ENCODE peak calls at places on chromosomes 7 and 10, in eight cellular contexts. One of them, this sample, is unnamed.

GRCh38 chr10:132158122-132158741 is 28.5 kb upstream of the DPYSL4 start:
- DNase-seq in kidney: peak
- DNase-seq in RWPE1: no peak
- DNase-seq in neural crest cell: no peak
- DNase-seq in IMR-90: no peak
- DNase-seq in neural progenitor cell: no peak
- DNase-seq in BJ: no peak
- DNase-seq in epithelial cell of esophagus: no peak
- DNase-seq in this sample: no peak

GRCh38 chr7:32158751-32159360 is 88.6 kb upstream of the PDE1C start:
- DNase-seq in kidney: no peak
- DNase-seq in RWPE1: no peak
- DNase-seq in neural crest cell: no peak
- DNase-seq in IMR-90: peak
- DNase-seq in neural progenitor cell: no peak
- DNase-seq in BJ: no peak
- DNase-seq in epithelial cell of esophagus: no peak
- DNase-seq in this sample: no peak

GRCh38 chr7:47866120-47866519 is 82.1 kb downstream of the PKD1L1 start:
- DNase-seq in kidney: no peak
- DNase-seq in RWPE1: no peak
- DNase-seq in neural crest cell: no peak
- DNase-seq in IMR-90: peak
- DNase-seq in neural progenitor cell: no peak
- DNase-seq in BJ: no peak
- DNase-seq in epithelial cell of esophagus: no peak
- DNase-seq in this sample: no peak

GRCh38 chr10:84329094-84329611 is 764 bp downstream of the CCSER2 start:
- DNase-seq in kidney: no peak
- DNase-seq in RWPE1: no peak
- DNase-seq in neural crest cell: peak
- DNase-seq in IMR-90: peak
- DNase-seq in neural progenitor cell: peak
- DNase-seq in BJ: no peak
- DNase-seq in epithelial cell of esophagus: peak
- DNase-seq in this sample: peak

GRCh38 chr7:99987846-99988245 is 12.0 kb upstream of the AZGP1 start:
- DNase-seq in kidney: no peak
- DNase-seq in RWPE1: no peak
- DNase-seq in neural crest cell: no peak
- DNase-seq in IMR-90: no peak
- DNase-seq in neural progenitor cell: no peak
- DNase-seq in BJ: no peak
- DNase-seq in epithelial cell of esophagus: no peak
- DNase-seq in this sample: no peak

GRCh38 chr7:140059288-140060242 is 3.2 kb downstream of the PARP12 start:
- DNase-seq in kidney: no peak
- DNase-seq in RWPE1: peak
- DNase-seq in neural crest cell: no peak
- DNase-seq in IMR-90: peak
- DNase-seq in neural progenitor cell: no peak
- DNase-seq in BJ: no peak
- DNase-seq in epithelial cell of esophagus: peak
- DNase-seq in this sample: no peak

GRCh38 chr10:59709472-59710125 is at the start of gene SLC16A9:
- DNase-seq in kidney: peak
- DNase-seq in RWPE1: peak
- DNase-seq in neural crest cell: peak
- DNase-seq in IMR-90: peak
- DNase-seq in neural progenitor cell: peak
- DNase-seq in BJ: no peak
- DNase-seq in epithelial cell of esophagus: peak
- DNase-seq in this sample: peak

GRCh38 chr7:117630907-117631564 is 151.2 kb downstream of the CFTR start:
- DNase-seq in kidney: no peak
- DNase-seq in RWPE1: no peak
- DNase-seq in neural crest cell: no peak
- DNase-seq in IMR-90: no peak
- DNase-seq in neural progenitor cell: no peak
- DNase-seq in BJ: no peak
- DNase-seq in epithelial cell of esophagus: no peak
- DNase-seq in this sample: no peak

GRCh38 chr7:96548664-96549063 is 161.0 kb downstream of the SEM1 start:
- DNase-seq in kidney: no peak
- DNase-seq in RWPE1: peak
- DNase-seq in neural crest cell: no peak
- DNase-seq in IMR-90: no peak
- DNase-seq in neural progenitor cell: no peak
- DNase-seq in BJ: no peak
- DNase-seq in epithelial cell of esophagus: peak
- DNase-seq in this sample: no peak

GRCh38 chr7:136009488-136010079 is 32.4 kb upstream of the MTPN start:
- DNase-seq in kidney: no peak
- DNase-seq in RWPE1: peak
- DNase-seq in neural crest cell: no peak
- DNase-seq in IMR-90: peak
- DNase-seq in neural progenitor cell: peak
- DNase-seq in BJ: no peak
- DNase-seq in epithelial cell of esophagus: peak
- DNase-seq in this sample: peak

GRCh38 chr10:5488272-5489161 is 10.9 kb downstream of the CALML5 start:
- DNase-seq in kidney: peak
- DNase-seq in RWPE1: peak
- DNase-seq in neural crest cell: no peak
- DNase-seq in IMR-90: no peak
- DNase-seq in neural progenitor cell: no peak
- DNase-seq in BJ: no peak
- DNase-seq in epithelial cell of esophagus: peak
- DNase-seq in this sample: no peak

GRCh38 chr7:149317986-149318672 is 56.1 kb downstream of the ZNF783 start:
- DNase-seq in kidney: no peak
- DNase-seq in RWPE1: no peak
- DNase-seq in neural crest cell: no peak
- DNase-seq in IMR-90: no peak
- DNase-seq in neural progenitor cell: no peak
- DNase-seq in BJ: no peak
- DNase-seq in epithelial cell of esophagus: no peak
- DNase-seq in this sample: no peak

GRCh38 chr7:42315631-42316030 is 78.6 kb upstream of the GLI3 start:
- DNase-seq in kidney: no peak
- DNase-seq in RWPE1: peak
- DNase-seq in neural crest cell: no peak
- DNase-seq in IMR-90: peak
- DNase-seq in neural progenitor cell: no peak
- DNase-seq in BJ: peak
- DNase-seq in epithelial cell of esophagus: peak
- DNase-seq in this sample: no peak

GRCh38 chr10:114694062-114694461 is 36.0 kb upstream of the ABLIM1 start:
- DNase-seq in kidney: no peak
- DNase-seq in RWPE1: no peak
- DNase-seq in neural crest cell: no peak
- DNase-seq in IMR-90: no peak
- DNase-seq in neural progenitor cell: no peak
- DNase-seq in BJ: no peak
- DNase-seq in epithelial cell of esophagus: no peak
- DNase-seq in this sample: no peak

GRCh38 chr7:45143616-45144015 is 14.0 kb upstream of the RAMP3 start:
- DNase-seq in kidney: no peak
- DNase-seq in RWPE1: peak
- DNase-seq in neural crest cell: no peak
- DNase-seq in IMR-90: peak
- DNase-seq in neural progenitor cell: no peak
- DNase-seq in BJ: no peak
- DNase-seq in epithelial cell of esophagus: peak
- DNase-seq in this sample: no peak

GRCh38 chr10:104325436-104326430 is 12.5 kb downstream of the ITPRIP start:
- DNase-seq in kidney: peak
- DNase-seq in RWPE1: no peak
- DNase-seq in neural crest cell: no peak
- DNase-seq in IMR-90: no peak
- DNase-seq in neural progenitor cell: no peak
- DNase-seq in BJ: no peak
- DNase-seq in epithelial cell of esophagus: no peak
- DNase-seq in this sample: no peak

GRCh38 chr10:114822771-114823463 is 1.3 kb downstream of the FHIP2A start:
- DNase-seq in kidney: no peak
- DNase-seq in RWPE1: peak
- DNase-seq in neural crest cell: no peak
- DNase-seq in IMR-90: peak
- DNase-seq in neural progenitor cell: no peak
- DNase-seq in BJ: peak
- DNase-seq in epithelial cell of esophagus: peak
- DNase-seq in this sample: no peak

GRCh38 chr10:100338434-100339036 is 8.5 kb upstream of the SCD start:
- DNase-seq in kidney: peak
- DNase-seq in RWPE1: peak
- DNase-seq in neural crest cell: peak
- DNase-seq in IMR-90: peak
- DNase-seq in neural progenitor cell: peak
- DNase-seq in BJ: no peak
- DNase-seq in epithelial cell of esophagus: peak
- DNase-seq in this sample: peak

GRCh38 chr10:78604286-78604685 is 464.5 kb upstream of the ZMIZ1 start:
- DNase-seq in kidney: no peak
- DNase-seq in RWPE1: no peak
- DNase-seq in neural crest cell: no peak
- DNase-seq in IMR-90: no peak
- DNase-seq in neural progenitor cell: no peak
- DNase-seq in BJ: no peak
- DNase-seq in epithelial cell of esophagus: no peak
- DNase-seq in this sample: no peak

GRCh38 chr10:77637986-77638765 is 568 bp upstream of the KCNMA1 start:
- DNase-seq in kidney: peak
- DNase-seq in RWPE1: no peak
- DNase-seq in neural crest cell: peak
- DNase-seq in IMR-90: peak
- DNase-seq in neural progenitor cell: peak
- DNase-seq in BJ: no peak
- DNase-seq in epithelial cell of esophagus: peak
- DNase-seq in this sample: peak

GRCh38 chr7:113774182-113774807 is 144.5 kb downstream of the PPP1R3A start:
- DNase-seq in kidney: no peak
- DNase-seq in RWPE1: peak
- DNase-seq in neural crest cell: no peak
- DNase-seq in IMR-90: peak
- DNase-seq in neural progenitor cell: peak
- DNase-seq in BJ: peak
- DNase-seq in epithelial cell of esophagus: peak
- DNase-seq in this sample: peak
- TF ChIP-seq CTCF in kidney: peak
- TF ChIP-seq CTCF in RWPE1: peak
- TF ChIP-seq CTCF in neural crest cell: peak
- TF ChIP-seq CTCF in IMR-90: peak
- TF ChIP-seq CTCF in neural progenitor cell: peak
- TF ChIP-seq CTCF in BJ: peak
- TF ChIP-seq CTCF in epithelial cell of esophagus: peak
- TF ChIP-seq CTCF in this sample: peak

GRCh38 chr10:43078986-43079273 is 2.1 kb downstream of the RET start:
- DNase-seq in kidney: no peak
- DNase-seq in RWPE1: peak
- DNase-seq in neural crest cell: peak
- DNase-seq in IMR-90: no peak
- DNase-seq in neural progenitor cell: peak
- DNase-seq in BJ: no peak
- DNase-seq in epithelial cell of esophagus: peak
- DNase-seq in this sample: peak
- TF ChIP-seq CTCF in kidney: peak
- TF ChIP-seq CTCF in RWPE1: peak
- TF ChIP-seq CTCF in neural crest cell: peak
- TF ChIP-seq CTCF in IMR-90: peak
- TF ChIP-seq CTCF in neural progenitor cell: peak
- TF ChIP-seq CTCF in BJ: peak
- TF ChIP-seq CTCF in epithelial cell of esophagus: peak
- TF ChIP-seq CTCF in this sample: peak

GRCh38 chr10:97222346-97222961 is 36.7 kb upstream of the SLIT1 start:
- DNase-seq in kidney: no peak
- DNase-seq in RWPE1: no peak
- DNase-seq in neural crest cell: peak
- DNase-seq in IMR-90: no peak
- DNase-seq in neural progenitor cell: peak
- DNase-seq in BJ: no peak
- DNase-seq in epithelial cell of esophagus: no peak
- DNase-seq in this sample: peak
- TF ChIP-seq CTCF in kidney: no peak
- TF ChIP-seq CTCF in RWPE1: no peak
- TF ChIP-seq CTCF in neural crest cell: no peak
- TF ChIP-seq CTCF in IMR-90: no peak
- TF ChIP-seq CTCF in neural progenitor cell: peak
- TF ChIP-seq CTCF in BJ: no peak
- TF ChIP-seq CTCF in epithelial cell of esophagus: no peak
- TF ChIP-seq CTCF in this sample: no peak

GRCh38 chr7:142880886-142881505 is 4.5 kb downstream of the TRPV6 start:
- DNase-seq in kidney: no peak
- DNase-seq in RWPE1: peak
- DNase-seq in neural crest cell: peak
- DNase-seq in IMR-90: peak
- DNase-seq in neural progenitor cell: peak
- DNase-seq in BJ: no peak
- DNase-seq in epithelial cell of esophagus: peak
- DNase-seq in this sample: peak
- TF ChIP-seq CTCF in kidney: peak
- TF ChIP-seq CTCF in RWPE1: peak
- TF ChIP-seq CTCF in neural crest cell: peak
- TF ChIP-seq CTCF in IMR-90: peak
- TF ChIP-seq CTCF in neural progenitor cell: peak
- TF ChIP-seq CTCF in BJ: peak
- TF ChIP-seq CTCF in epithelial cell of esophagus: peak
- TF ChIP-seq CTCF in this sample: peak

DNA sequence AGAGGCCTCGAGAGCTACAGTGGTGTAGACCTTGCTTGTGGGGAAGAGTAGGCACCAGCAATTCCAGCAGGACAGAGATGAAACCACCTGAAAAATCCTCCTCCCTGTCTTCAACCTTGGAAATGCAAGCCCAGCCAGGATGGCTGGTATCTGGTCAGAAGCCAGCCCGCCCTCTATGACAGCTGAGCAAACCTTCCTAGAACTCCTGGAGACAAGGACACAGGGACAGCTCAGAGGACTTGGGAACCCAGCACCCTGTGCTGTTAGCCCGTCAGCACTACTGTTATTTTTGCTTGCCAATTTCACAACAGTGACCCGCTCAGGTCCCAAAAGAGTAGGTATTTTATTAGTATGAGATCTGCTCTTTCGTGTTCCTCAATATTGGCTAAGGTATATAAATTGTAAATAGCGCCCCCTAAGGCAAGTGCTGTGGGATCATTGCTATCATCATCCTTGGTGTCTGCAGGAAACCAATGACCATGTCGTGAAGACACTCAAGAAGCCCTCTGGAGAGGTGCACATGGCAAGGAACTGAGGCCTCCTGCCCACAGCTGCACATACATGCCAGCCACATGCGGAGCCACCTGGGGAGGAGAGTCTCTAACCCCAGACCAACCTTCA is 156.5 kb upstream of the CHST15 start:
- DNase-seq in kidney: no peak
- DNase-seq in RWPE1: no peak
- DNase-seq in neural crest cell: no peak
- DNase-seq in IMR-90: no peak
- DNase-seq in neural progenitor cell: peak
- DNase-seq in BJ: no peak
- DNase-seq in epithelial cell of esophagus: peak
- DNase-seq in this sample: no peak
- TF ChIP-seq CTCF in kidney: peak
- TF ChIP-seq CTCF in RWPE1: no peak
- TF ChIP-seq CTCF in neural crest cell: no peak
- TF ChIP-seq CTCF in IMR-90: no peak
- TF ChIP-seq CTCF in neural progenitor cell: peak
- TF ChIP-seq CTCF in BJ: peak
- TF ChIP-seq CTCF in epithelial cell of esophagus: no peak
- TF ChIP-seq CTCF in this sample: no peak

This sample was measured in nephron progenitor cell.